ENCODE peak calls at places on chromosomes 16 and 17, in nine cellular contexts. X is WTC11, N is B cell, Y is cardiac fibroblast, Z is thoracic aorta, P is endothelial cell, G is Peyer's patch, I is choroid plexus epithelial cell, K is prostate gland. D is an unnamed sample.

GRCh38 chr16:49003022-49003421 is 278.6 kb downstream of the CBLN1 start:
- DNase-seq in Y (no peak), N (no peak), X (no peak), K (no peak), I (no peak), Z (no peak), G (no peak), P (no peak), D (no peak)

GRCh38 chr17:3952186-3952585 is 12.1 kb downstream of the ATP2A3 start:
- DNase-seq in Z (no peak), Y (no peak), I (no peak), X (no peak), G (no peak), K (no peak), P (no peak), N (no peak), D (no peak)

GRCh38 chr17:2693561-2694380 is 17.8 kb downstream of the CLUH start:
- DNase-seq in G (no peak), N (peak; percentile 45), K (no peak), X (no peak), Y (no peak), Z (no peak), P (no peak), I (no peak), D (no peak)

GRCh38 chr16:83779881-83780280 is 27.9 kb upstream of the HSBP1 start:
- DNase-seq in X (no peak), I (peak; percentile 75), Z (no peak), K (no peak), P (no peak), G (no peak), Y (peak; percentile 42), N (no peak), D (peak; percentile 58)

GRCh38 chr16:77459534-77460412 is 24.9 kb upstream of the ADAMTS18 start:
- DNase-seq in Z (no peak), K (no peak), N (no peak), I (peak; percentile 71), G (no peak), Y (no peak), X (no peak), P (no peak), D (peak; percentile 41)

GRCh38 chr16:63816304-63816703 is 1305.6 kb downstream of the CDH11 start:
- DNase-seq in K (no peak), Z (no peak), N (no peak), Y (no peak), G (no peak), I (no peak), P (no peak), X (no peak), D (no peak)

GRCh38 chr17:57438031-57438731 is 181.9 kb downstream of the MSI2 start:
- DNase-seq in P (no peak), Y (no peak), K (no peak), G (no peak), X (no peak), Z (no peak), I (no peak), N (no peak), D (no peak)

GRCh38 chr17:57424777-57425188 is 168.5 kb downstream of the MSI2 start:
- DNase-seq in N (no peak), X (no peak), Y (peak; percentile 35), G (no peak), K (no peak), P (peak; percentile 40), Z (no peak), I (peak; percentile 48), D (peak; percentile 62)

GRCh38 chr17:64385187-64386083 is 5.2 kb downstream of the PECAM1 start:
- DNase-seq in G (no peak), Y (peak; percentile 92), Z (peak; percentile 10), K (no peak), N (no peak), P (no peak), X (no peak), I (peak; percentile 90), D (peak; percentile 92)

GRCh38 chr16:66824006-66824405 is 6.8 kb downstream of the NAE1 start:
- DNase-seq in I (no peak), X (no peak), G (no peak), Z (no peak), Y (no peak), K (no peak), P (no peak), N (no peak), D (no peak)

GRCh38 chr16:46974352-46974751 is 878 bp upstream of the DNAJA2 start:
- DNase-seq in G (peak; percentile 23), N (peak; percentile 38), X (no peak), I (peak; percentile 32), P (no peak), Y (no peak), K (no peak), Z (no peak), D (no peak)

GRCh38 chr17:34579017-34579946 is at the start of gene TMEM132E:
- DNase-seq in N (peak; percentile 48), Y (peak; percentile 13), Z (peak; percentile 14), I (peak; percentile 12), G (peak; percentile 16), P (peak; percentile 33), X (peak; percentile 68), K (peak; percentile 46), D (no peak)

GRCh38 chr16:23374721-23375120 is 72.6 kb downstream of the SCNN1B start:
- DNase-seq in K (no peak), I (no peak), N (no peak), X (peak; percentile 45), P (no peak), Y (no peak), Z (no peak), G (no peak), D (no peak)

GRCh38 chr17:64358261-64358788 is 32.3 kb downstream of the PECAM1 start:
- DNase-seq in G (no peak), P (no peak), I (no peak), X (no peak), Z (no peak), K (no peak), N (no peak), Y (peak; percentile 51), D (no peak)

GRCh38 chr17:77131919-77132318 is 8.8 kb upstream of the SEC14L1 start:
- DNase-seq in P (no peak), Z (no peak), G (no peak), X (no peak), N (no peak), K (no peak), I (peak; percentile 66), Y (peak; percentile 88), D (no peak)

GRCh38 chr17:81394377-81394747 is 895 bp upstream of the BAHCC1 start:
- DNase-seq in I (no peak), P (no peak), Z (no peak), N (no peak), K (no peak), G (no peak), Y (no peak), X (no peak), D (no peak)

GRCh38 chr16:24848065-24848464 is 2.3 kb downstream of the SLC5A11 start:
- DNase-seq in Z (no peak), I (peak; percentile 71), N (no peak), X (no peak), Y (peak; percentile 61), K (no peak), G (no peak), P (no peak), D (peak; percentile 67)
- TF ChIP-seq CTCF in Z (no peak), I (no peak), N (no peak), X (no peak), Y (no peak), K (no peak), G (no peak), P (no peak), D (no peak)

DNA sequence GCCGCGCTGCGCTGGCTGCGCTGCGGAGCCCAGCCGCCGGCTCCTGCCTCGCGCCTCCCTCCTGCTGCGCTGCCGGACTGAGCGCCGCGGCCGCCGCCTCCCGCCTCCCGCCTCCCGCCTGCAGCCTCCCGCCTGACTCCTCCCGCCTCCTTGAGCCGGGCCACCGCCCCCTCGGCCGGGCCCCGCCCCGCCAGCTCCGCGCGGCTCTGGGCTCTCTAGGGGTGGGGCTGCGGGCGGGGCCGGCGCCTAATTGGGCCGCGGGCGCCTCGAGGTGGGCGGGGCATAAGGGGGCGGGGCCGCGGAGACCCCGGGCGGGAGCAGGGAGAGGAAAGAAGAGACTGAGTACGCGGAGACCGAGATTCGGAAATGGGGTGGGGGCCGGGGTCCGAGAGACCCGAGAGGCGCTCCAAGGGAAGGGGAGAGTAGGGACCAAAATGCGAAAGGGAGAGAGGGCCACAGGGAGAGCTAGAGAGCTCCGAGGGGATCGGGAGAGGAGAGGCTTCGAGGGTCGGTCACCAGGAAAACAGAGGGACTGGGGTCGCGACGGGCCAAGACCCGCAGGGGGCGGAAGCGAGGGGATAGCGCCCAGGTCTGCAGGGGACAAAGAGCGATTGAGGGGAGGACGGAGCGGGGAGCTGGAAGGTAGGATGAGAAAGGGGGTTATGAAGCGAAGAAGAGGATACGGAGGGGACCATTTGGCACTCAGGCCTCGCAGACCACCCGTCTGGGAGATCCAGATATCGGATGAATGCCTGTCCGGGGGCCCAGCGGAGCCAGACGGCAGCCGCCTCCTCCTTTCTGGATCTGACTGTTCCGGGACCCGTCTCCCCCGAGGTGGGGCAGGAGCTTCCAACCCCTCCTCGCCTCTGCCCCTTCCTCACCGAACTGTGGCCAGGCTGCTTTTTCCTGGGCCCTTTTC is at the start of gene C1QL1:
- DNase-seq in I (peak; percentile 92), Y (peak; percentile 93), G (peak; percentile 80), X (peak; percentile 97), N (peak; percentile 100), Z (peak; percentile 49), K (peak; percentile 85), P (peak; percentile 94), D (peak; percentile 89)
- TF ChIP-seq CTCF in I (peak; percentile 30), Y (peak; percentile 9), G (no peak), X (no peak), N (no peak), Z (no peak), K (no peak), P (peak; percentile 27), D (no peak)

GRCh38 chr16:57724541-57724940 is 11.0 kb upstream of the KATNB1 start:
- DNase-seq in Z (no peak), Y (no peak), I (no peak), X (no peak), K (no peak), P (no peak), N (no peak), G (no peak), D (no peak)

GRCh38 chr16:57721765-57722499 is 13.6 kb upstream of the KATNB1 start:
- DNase-seq in G (no peak), K (no peak), Z (no peak), X (no peak), N (no peak), I (no peak), P (no peak), Y (no peak), D (no peak)

GRCh38 chr16:57722651-57723050 is 12.9 kb upstream of the KATNB1 start:
- DNase-seq in N (no peak), I (no peak), Z (no peak), P (no peak), Y (no peak), X (no peak), G (no peak), K (no peak), D (no peak)

GRCh38 chr16:57721356-57721755 is 14.2 kb upstream of the KATNB1 start:
- DNase-seq in I (no peak), K (no peak), X (no peak), Z (no peak), Y (no peak), P (no peak), G (no peak), N (no peak), D (no peak)

GRCh38 chr16:57723170-57723569 is 12.4 kb upstream of the KATNB1 start:
- DNase-seq in Y (peak; percentile 13), K (no peak), X (no peak), I (peak; percentile 28), P (peak; percentile 56), Z (no peak), G (no peak), N (no peak), D (no peak)
- TF ChIP-seq CTCF in Y (peak; percentile 43), K (no peak), X (no peak), I (peak; percentile 49), P (peak; percentile 58), Z (no peak), G (peak; percentile 5), N (no peak), D (peak; percentile 28)

GRCh38 chr16:31114468-31114867 is 3.0 kb upstream of the KAT8 start:
- DNase-seq in P (no peak), Z (no peak), Y (no peak), N (no peak), G (no peak), K (no peak), X (no peak), I (no peak), D (no peak)
- TF ChIP-seq CTCF in P (no peak), Z (no peak), Y (no peak), N (no peak), G (no peak), K (no peak), X (no peak), I (no peak), D (no peak)

D was measured in astrocyte of the spinal cord.